ENCODE peak calls at places on chromosomes 1 and 21, in four cellular contexts. R is HAP-1; W is stimulated activated CD8-positive, alpha-beta memory T cell treated with anti-CD3 and anti-CD28 coated beads, Interleukin-15, amount 100 ng/mL, for 4 hours; F is PC-3. G is an unnamed sample.

GRCh38 chr21:45542242-45542666 is at the start of gene SLC19A1:
- DNase-seq in W (peak), R (peak), F (peak), G (peak)

GRCh38 chr1:41783189-41783639 is 135.5 kb downstream of the HIVEP3 start:
- DNase-seq in F (peak), W (no peak), R (no peak), G (no peak)

GRCh38 chr1:118902299-118903270 is 85.6 kb downstream of the TBX15 start:
- DNase-seq in W (no peak), F (peak), R (no peak), G (no peak)

GRCh38 chr1:218361298-218362065 is 16.3 kb downstream of the TGFB2 start:
- DNase-seq in F (peak), W (no peak), R (peak), G (no peak)

GRCh38 chr1:237139732-237140131 is 97.7 kb downstream of the RYR2 start:
- DNase-seq in W (no peak), R (no peak), F (no peak), G (no peak)

GRCh38 chr1:181630838-181631237 is 147.5 kb downstream of the CACNA1E start:
- DNase-seq in F (no peak), R (no peak), W (no peak), G (no peak)

GRCh38 chr1:171267391-171267790 is 19.1 kb downstream of the FMO1 start:
- DNase-seq in R (no peak), W (no peak), F (no peak), G (no peak)

GRCh38 chr21:46456750-46457149 is 1.9 kb upstream of the DIP2A start:
- DNase-seq in R (no peak), F (no peak), W (no peak), G (no peak)

GRCh38 chr21:41877901-41878830 is 978 bp downstream of the PRDM15 start:
- DNase-seq in R (peak), F (peak), W (no peak), G (no peak)

GRCh38 chr1:26560403-26560780 is 30.8 kb downstream of the RPS6KA1 start:
- DNase-seq in F (no peak), W (no peak), R (no peak), G (no peak)

GRCh38 chr1:12078938-12079861 is 16.1 kb downstream of the TNFRSF8 start:
- DNase-seq in R (peak), W (no peak), F (peak), G (peak)

GRCh38 chr1:57889686-57890360 is 466.0 kb upstream of the DAB1 start:
- DNase-seq in W (no peak), R (no peak), F (no peak), G (no peak)

GRCh38 chr1:48687271-48688045 is 89.2 kb downstream of the BEND5 start:
- DNase-seq in R (no peak), W (no peak), F (no peak), G (no peak)

GRCh38 chr1:7046314-7046713 is 261.1 kb downstream of the CAMTA1 start:
- DNase-seq in W (no peak), F (peak), R (peak), G (no peak)

GRCh38 chr1:244802041-244802440 is 33.4 kb upstream of the COX20 start:
- DNase-seq in R (no peak), W (no peak), F (no peak), G (no peak)

GRCh38 chr1:28553229-28553930 is 495 bp downstream of the TRNAU1AP start:
- DNase-seq in W (no peak), R (peak), F (peak), G (peak)

GRCh38 chr1:166914111-166914510 is 38.0 kb upstream of the TADA1 start:
- DNase-seq in F (peak), W (no peak), R (no peak), G (no peak)

GRCh38 chr1:246503341-246503740 is 3.7 kb downstream of the SMYD3 start:
- DNase-seq in R (no peak), F (peak), W (no peak), G (no peak)

G was measured in GM12892.